ENCODE peak calls at places on chromosome 10, in five cellular contexts. N is neuronal stem cell, C is trophoblast cell, P is mesendoderm, B is mesenchymal stem cell. E is an unnamed sample.

GRCh38 chr10:22712959-22713852 is 1.2 kb downstream of the PIP4K2A start:
- DNase-seq in P (peak), N (peak), C (peak), B (peak), E (peak)

GRCh38 chr10:35331894-35332640 is 4.2 kb upstream of the CCNY start:
- DNase-seq in B (peak), N (no peak), P (no peak), C (peak), E (peak)

GRCh38 chr10:35056133-35056532 is 34.0 kb downstream of the CUL2 start:
- DNase-seq in P (no peak), B (no peak), N (no peak), C (no peak), E (no peak)

GRCh38 chr10:131323880-131324279 is 12.4 kb upstream of the TCERG1L start:
- DNase-seq in B (no peak), N (no peak), P (no peak), C (no peak), E (no peak)

GRCh38 chr10:91054325-91054724 is 133.4 kb upstream of the ANKRD1 start:
- DNase-seq in C (peak), N (peak), P (peak), B (peak), E (no peak)

GRCh38 chr10:61400524-61400923 is 52.7 kb downstream of the TMEM26 start:
- DNase-seq in B (no peak), N (no peak), P (no peak), C (no peak), E (no peak)

GRCh38 chr10:22816298-22816653 is 101.9 kb upstream of the PIP4K2A start:
- DNase-seq in B (peak), C (peak), P (no peak), N (no peak), E (peak)

GRCh38 chr10:86666538-86666937 is 1.8 kb upstream of the LDB3 start:
- DNase-seq in B (no peak), P (no peak), C (no peak), N (no peak), E (no peak)

GRCh38 chr10:119378737-119379067 is 163.8 kb downstream of the RGS10 start:
- DNase-seq in B (no peak), N (no peak), P (no peak), C (no peak), E (no peak)

GRCh38 chr10:6753644-6754043 is 173.6 kb upstream of the PRKCQ start:
- DNase-seq in P (no peak), C (no peak), B (no peak), N (no peak), E (no peak)

GRCh38 chr10:94358480-94358879 is 4.3 kb downstream of the NOC3L start:
- DNase-seq in B (peak), N (no peak), C (no peak), P (peak), E (peak)

GRCh38 chr10:118978316-118978997 is 51.1 kb upstream of the NANOS1 start:
- DNase-seq in N (no peak), C (no peak), P (no peak), B (no peak), E (no peak)

GRCh38 chr10:60797200-60797599 is 18.9 kb downstream of the CDK1 start:
- DNase-seq in P (no peak), C (no peak), B (peak), N (no peak), E (no peak)

GRCh38 chr10:3235395-3235794 is 62.8 kb upstream of the PITRM1 start:
- DNase-seq in B (no peak), C (no peak), N (no peak), P (no peak), E (no peak)

GRCh38 chr10:126331101-126331500 is 57.2 kb downstream of the ADAM12 start:
- DNase-seq in B (peak), C (peak), N (no peak), P (no peak), E (peak)

GRCh38 chr10:125548878-125549277 is 134.1 kb downstream of the TEX36 start:
- DNase-seq in N (no peak), B (no peak), C (no peak), P (no peak), E (no peak)

GRCh38 chr10:96416643-96417042 is 57.8 kb upstream of the OPALIN start:
- DNase-seq in C (peak), B (peak), P (no peak), N (no peak), E (no peak)

GRCh38 chr10:120455606-120456005 is 1.4 kb upstream of the PLPP4 start:
- DNase-seq in N (no peak), B (no peak), P (no peak), C (no peak), E (no peak)

GRCh38 chr10:22473459-22473858 is 128.2 kb downstream of the SPAG6 start:
- DNase-seq in P (no peak), N (no peak), B (no peak), C (peak), E (no peak)

GRCh38 chr10:30387646-30388243 is 38.7 kb upstream of the MTPAP start:
- DNase-seq in N (no peak), B (no peak), P (no peak), C (peak), E (no peak)

GRCh38 chr10:99777918-99778716 is 4.3 kb upstream of the ABCC2 start:
- DNase-seq in N (no peak), C (no peak), B (peak), P (peak), E (no peak)

DNA sequence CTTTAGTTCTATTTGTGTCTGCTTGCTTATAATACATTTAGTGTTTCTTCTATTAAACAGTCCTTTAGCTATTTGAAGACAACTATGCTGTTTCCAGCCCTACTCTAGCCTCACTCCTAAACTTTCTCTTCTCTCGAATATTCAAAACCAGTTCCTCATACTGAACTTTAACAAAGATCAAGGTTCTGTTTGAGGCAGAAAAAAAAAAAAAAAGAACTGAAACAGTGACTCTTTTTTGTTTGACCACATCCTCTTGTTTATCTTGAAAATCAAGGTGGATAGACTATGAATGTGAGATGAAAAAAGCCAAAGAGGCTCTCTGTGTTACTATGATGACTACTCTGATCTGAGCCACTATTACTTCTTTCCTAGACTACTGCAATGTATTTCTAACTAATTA is 154.3 kb downstream of the ZNF365 start:
- DNase-seq in B (no peak), N (no peak), C (no peak), P (no peak), E (no peak)
- H2AK5ac ChIP-seq in B (no peak), N (no peak), C (no peak), P (no peak), E (no peak)

DNA sequence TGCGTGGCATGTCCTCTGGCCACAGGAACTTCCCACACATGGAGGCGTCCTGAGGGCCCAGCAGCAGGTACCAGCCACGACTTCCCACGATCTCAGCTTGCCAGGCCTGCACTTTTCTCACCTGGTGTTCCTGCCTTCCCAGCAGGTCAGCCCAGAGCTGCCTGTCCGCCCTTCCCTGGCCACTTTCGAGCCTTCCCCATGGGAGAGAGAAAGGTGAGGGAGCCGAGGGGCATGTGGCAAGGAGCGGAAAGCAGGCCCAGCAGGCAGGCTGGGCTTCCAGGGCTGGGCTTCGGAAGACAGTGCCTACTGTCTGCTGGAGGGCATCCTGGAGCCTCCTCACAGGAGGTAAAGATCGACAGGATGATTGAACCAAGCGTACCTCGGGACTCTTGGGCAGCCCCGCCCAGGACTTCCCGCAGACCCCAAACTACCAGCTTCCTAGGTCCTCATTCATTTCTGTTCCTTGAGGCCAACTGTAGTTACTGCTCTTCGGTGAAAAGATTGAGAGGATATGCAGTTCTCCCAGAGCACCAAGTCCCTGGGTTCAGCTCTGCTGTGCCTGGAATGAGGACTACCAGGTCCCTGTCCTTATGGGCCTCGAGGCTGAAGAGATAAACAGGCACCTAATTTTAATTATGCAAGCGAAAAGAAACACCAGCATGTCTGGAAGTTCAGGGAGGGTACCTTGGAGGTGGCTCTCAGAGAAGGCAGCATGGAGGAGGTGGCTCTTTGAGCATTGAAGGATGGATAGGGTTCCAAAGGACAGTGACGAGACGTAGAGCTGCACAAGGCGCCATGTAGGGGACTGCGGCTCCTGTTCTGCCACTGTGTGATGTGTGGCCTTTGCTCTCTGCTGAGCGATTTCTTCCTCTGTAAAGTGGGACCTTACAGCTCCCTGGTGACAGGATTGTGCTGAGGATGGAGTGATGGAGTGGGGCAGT is 87.8 kb downstream of the ZMIZ1 start:
- DNase-seq in C (peak), B (no peak), P (peak), N (no peak), E (no peak)
- H2AK5ac ChIP-seq in C (peak), B (peak), P (peak), N (peak), E (peak)

GRCh38 chr10:67775274-67775673 is 62.7 kb downstream of the DNAJC12 start:
- DNase-seq in B (no peak), C (no peak), N (no peak), P (no peak), E (no peak)
- H2AK5ac ChIP-seq in B (no peak), C (no peak), N (no peak), P (no peak), E (no peak)

GRCh38 chr10:70442332-70442988 is 979 bp upstream of the NODAL start:
- DNase-seq in N (no peak), C (no peak), P (peak), B (no peak), E (no peak)

GRCh38 chr10:70444613-70445222 is 3.2 kb upstream of the NODAL start:
- DNase-seq in N (no peak), C (no peak), P (no peak), B (no peak), E (peak)

GRCh38 chr10:70440296-70441160 is 953 bp downstream of the NODAL start:
- DNase-seq in C (no peak), N (no peak), P (peak), B (no peak), E (no peak)

GRCh38 chr10:70441877-70442205 is 360 bp upstream of the NODAL start:
- DNase-seq in P (peak), C (no peak), B (no peak), N (no peak), E (no peak)

DNA sequence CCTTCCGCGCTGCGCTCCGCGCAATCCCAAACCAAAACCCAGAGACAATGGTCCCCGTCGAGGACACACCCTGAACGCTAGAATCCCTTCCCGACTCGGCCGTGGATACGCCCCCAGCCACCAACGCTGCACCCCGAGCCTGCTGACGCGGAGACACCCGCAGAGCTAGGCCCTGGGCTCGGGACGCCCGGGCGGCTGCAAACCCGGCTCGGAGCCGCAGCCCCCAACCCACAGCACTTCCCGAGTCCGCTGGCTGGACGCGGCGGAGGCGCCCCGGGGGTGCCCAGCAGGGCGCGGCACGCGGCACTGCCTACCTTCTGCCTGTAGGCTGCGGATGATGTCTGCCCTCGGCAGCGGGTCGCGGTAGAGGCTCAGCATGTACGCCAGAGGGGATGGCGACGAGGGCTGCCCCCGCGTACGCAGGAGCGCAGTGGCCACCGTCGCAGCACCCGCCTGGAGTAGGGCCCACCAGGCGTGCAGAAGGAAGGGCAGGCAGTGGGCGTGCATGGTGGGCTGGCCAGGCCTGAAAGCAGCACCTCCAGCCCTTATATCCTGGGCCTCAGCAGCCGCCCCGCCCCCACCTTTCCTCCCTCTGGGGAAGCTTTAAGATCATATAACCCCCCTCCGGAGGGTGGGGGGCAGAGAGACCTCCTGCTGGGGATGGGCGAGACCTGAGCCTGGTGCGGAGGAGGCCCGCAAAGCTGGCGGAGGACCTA is at the start of gene NODAL:
- DNase-seq in N (no peak), P (peak), B (no peak), C (no peak), E (no peak)
- H2AK5ac ChIP-seq in N (peak), P (peak), B (no peak), C (no peak), E (no peak)

GRCh38 chr10:97498841-97499560 is at the start of gene UBTD1:
- DNase-seq in N (peak), P (peak), C (no peak), B (peak), E (peak)

GRCh38 chr10:97500297-97500575 is 1.5 kb downstream of the UBTD1 start:
- DNase-seq in N (no peak), C (no peak), B (no peak), P (no peak), E (no peak)

GRCh38 chr10:97499561-97500296 is 1.0 kb downstream of the UBTD1 start:
- DNase-seq in P (peak), C (peak), B (peak), N (no peak), E (peak)

GRCh38 chr10:97498076-97498840 is at the start of gene MMS19:
- DNase-seq in N (peak), B (peak), C (peak), P (peak), E (peak)

DNA sequence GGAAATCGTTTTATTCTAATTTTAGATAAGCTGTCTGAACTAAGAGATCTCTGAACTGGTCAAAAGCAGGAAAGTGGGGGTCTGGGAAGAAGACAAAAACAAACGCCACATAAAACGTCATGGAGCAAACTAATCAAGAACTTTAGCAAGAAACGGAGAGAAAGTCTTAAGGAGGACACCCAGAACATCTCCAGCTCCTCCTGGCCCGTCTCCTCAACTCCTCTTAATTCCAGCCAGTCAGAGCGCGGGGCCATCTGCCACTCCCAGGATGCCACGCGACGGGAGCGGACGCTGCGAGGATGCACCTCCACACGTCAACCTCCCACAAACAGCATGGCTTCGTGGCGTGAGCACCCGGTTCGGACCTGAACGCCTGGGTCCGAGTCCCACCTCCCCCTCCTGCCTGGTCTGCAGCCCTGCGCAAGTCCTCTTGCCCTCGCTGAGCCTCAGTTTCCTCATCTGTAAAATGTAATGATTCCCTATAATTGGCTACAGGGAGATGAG is 598 bp downstream of the MMS19 start:
- DNase-seq in C (peak), N (peak), P (peak), B (peak), E (peak)
- H2AK5ac ChIP-seq in C (peak), N (no peak), P (peak), B (peak), E (peak)

GRCh38 chr10:77474386-77474785 is 163.2 kb downstream of the KCNMA1 start:
- DNase-seq in C (no peak), P (no peak), B (no peak), N (no peak), E (no peak)

GRCh38 chr10:77472146-77472545 is 165.5 kb downstream of the KCNMA1 start:
- DNase-seq in N (no peak), B (no peak), C (no peak), P (no peak), E (no peak)

GRCh38 chr10:77467422-77467963 is 170.1 kb downstream of the KCNMA1 start:
- DNase-seq in C (no peak), N (no peak), B (no peak), P (no peak), E (no peak)

GRCh38 chr10:77474939-77475338 is 162.7 kb downstream of the KCNMA1 start:
- DNase-seq in C (no peak), N (no peak), P (no peak), B (no peak), E (no peak)

DNA sequence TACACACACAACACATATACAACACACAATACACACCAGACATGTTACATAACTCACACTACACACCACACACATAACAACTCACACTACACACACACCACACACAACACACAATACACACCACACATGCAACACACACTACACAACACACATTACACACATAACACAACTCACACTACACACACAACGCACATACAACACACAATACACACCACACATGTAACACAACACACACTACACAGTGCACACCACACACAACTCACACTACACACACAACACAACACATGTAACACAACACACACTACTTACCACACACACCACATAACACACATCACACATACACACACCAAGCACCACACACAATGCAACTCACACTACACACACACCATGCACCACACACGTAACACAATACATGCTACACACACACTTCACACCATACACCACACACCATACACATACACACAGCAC is 166.5 kb downstream of the KCNMA1 start:
- DNase-seq in B (no peak), C (no peak), N (no peak), P (no peak), E (no peak)
- H2AK5ac ChIP-seq in B (no peak), C (no peak), N (no peak), P (no peak), E (peak)

DNA sequence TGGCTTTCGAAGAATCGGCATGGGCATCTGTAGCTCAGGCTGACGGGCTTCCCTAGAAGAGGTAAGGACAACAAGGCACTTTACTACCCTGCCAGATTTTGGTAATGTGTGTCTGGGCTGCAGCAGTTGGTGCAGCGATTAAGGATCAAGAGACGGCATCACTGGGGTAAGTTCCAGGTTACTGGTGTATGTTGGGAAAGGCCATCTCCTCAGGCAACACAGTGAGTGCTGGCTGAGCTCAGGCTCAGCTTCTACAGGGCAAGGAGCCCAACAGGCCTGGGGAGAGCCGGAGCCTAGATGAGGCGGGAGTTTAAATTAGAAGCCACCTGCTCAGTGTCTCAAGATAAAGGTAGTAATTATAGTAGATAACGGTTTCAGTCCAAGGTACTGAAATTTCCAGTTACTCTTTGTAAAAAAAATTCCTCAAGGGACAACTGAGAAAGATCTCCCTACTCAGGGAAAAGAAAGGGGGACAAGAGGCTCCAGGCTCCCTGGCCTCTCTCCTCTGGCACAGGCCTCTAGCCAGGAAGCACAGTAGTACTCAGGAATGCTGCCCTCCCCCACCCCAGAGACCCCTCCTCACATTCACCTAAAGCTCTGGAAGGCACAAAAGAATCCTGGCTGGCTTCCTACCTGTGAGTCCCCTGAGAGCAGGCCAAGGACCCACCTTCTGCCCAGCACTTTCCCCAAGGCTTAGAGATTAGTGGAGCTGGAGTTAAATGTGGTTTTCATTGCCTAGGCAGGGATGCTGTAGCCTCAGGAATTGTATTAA is 3.9 kb downstream of the CXCL12 start:
- DNase-seq in C (no peak), B (no peak), P (peak), N (no peak), E (no peak)
- H2AK5ac ChIP-seq in C (no peak), B (no peak), P (no peak), N (no peak), E (no peak)

GRCh38 chr10:79053081-79053434 is 15.7 kb upstream of the ZMIZ1 start:
- DNase-seq in P (no peak), B (no peak), N (no peak), C (no peak), E (no peak)
- H2AK5ac ChIP-seq in P (no peak), B (no peak), N (peak), C (no peak), E (no peak)

GRCh38 chr10:45410807-45411606 is 37.0 kb downstream of the ALOX5 start:
- DNase-seq in C (peak), P (peak), N (no peak), B (peak), E (no peak)
- H2AK5ac ChIP-seq in C (no peak), P (no peak), N (no peak), B (no peak), E (no peak)